ENCODE peak calls at places on chromosomes 1 and 21, in four cellular contexts. S, N, Z and F are unnamed samples.

GRCh38 chr1:56715161-56715560 is 70.0 kb downstream of the PRKAA2 start:
- DNase-seq in N (peak; percentile 35), Z (no peak), S (no peak), F (no peak)

GRCh38 chr1:15272009-15272781 is 25.2 kb downstream of the FHAD1 start:
- DNase-seq in N (peak; percentile 24), Z (peak; percentile 81), S (peak; percentile 65), F (peak; percentile 71)

GRCh38 chr21:27291006-27291405 is 324.1 kb upstream of the ADAMTS5 start:
- DNase-seq in N (no peak), Z (no peak), S (no peak), F (no peak)

GRCh38 chr21:21018841-21019240 is 20.6 kb downstream of the NCAM2 start:
- DNase-seq in S (no peak), Z (no peak), N (no peak), F (no peak)

GRCh38 chr1:224635356-224635755 is 19.2 kb downstream of the CNIH3 start:
- DNase-seq in S (no peak), N (no peak), Z (peak; percentile 69), F (peak; percentile 84)

GRCh38 chr1:54857741-54858665 is 29.0 kb downstream of the DHCR24 start:
- DNase-seq in Z (peak; percentile 52), S (no peak), N (peak; percentile 68), F (peak; percentile 86)

GRCh38 chr1:20322825-20323612 is 32.3 kb downstream of the VWA5B1 start:
- DNase-seq in Z (peak; percentile 14), N (no peak), S (no peak), F (peak; percentile 95)

GRCh38 chr1:9580942-9581341 is 7.8 kb upstream of the TMEM201 start:
- DNase-seq in N (no peak), Z (no peak), S (no peak), F (no peak)

GRCh38 chr1:48203287-48203900 is 19.1 kb upstream of the SLC5A9 start:
- DNase-seq in N (no peak), S (peak; percentile 44), Z (peak; percentile 44), F (peak; percentile 50)

GRCh38 chr1:2194319-2194897 is at the start of gene FAAP20:
- DNase-seq in S (peak; percentile 69), Z (peak; percentile 69), N (no peak), F (peak; percentile 54)

GRCh38 chr1:40130892-40131291 is 30.3 kb upstream of the RLF start:
- DNase-seq in S (no peak), N (no peak), Z (no peak), F (no peak)

GRCh38 chr1:51898090-51898734 is 19.7 kb upstream of the NRDC start:
- DNase-seq in N (no peak), S (no peak), Z (peak; percentile 89), F (peak; percentile 93)

GRCh38 chr1:110944806-110945205 is 18.9 kb downstream of the LRIF1 start:
- DNase-seq in Z (no peak), S (no peak), N (no peak), F (no peak)

GRCh38 chr1:190540366-190540765 is 62.7 kb upstream of the BRINP3 start:
- DNase-seq in S (no peak), Z (no peak), N (no peak), F (no peak)

GRCh38 chr1:20325407-20325737 is 34.7 kb downstream of the VWA5B1 start:
- DNase-seq in N (no peak), S (no peak), Z (no peak), F (no peak)

GRCh38 chr21:38955495-38955894 is 149.8 kb downstream of the ETS2 start:
- DNase-seq in S (no peak), Z (peak; percentile 42), N (peak; percentile 59), F (peak; percentile 86)

DNA sequence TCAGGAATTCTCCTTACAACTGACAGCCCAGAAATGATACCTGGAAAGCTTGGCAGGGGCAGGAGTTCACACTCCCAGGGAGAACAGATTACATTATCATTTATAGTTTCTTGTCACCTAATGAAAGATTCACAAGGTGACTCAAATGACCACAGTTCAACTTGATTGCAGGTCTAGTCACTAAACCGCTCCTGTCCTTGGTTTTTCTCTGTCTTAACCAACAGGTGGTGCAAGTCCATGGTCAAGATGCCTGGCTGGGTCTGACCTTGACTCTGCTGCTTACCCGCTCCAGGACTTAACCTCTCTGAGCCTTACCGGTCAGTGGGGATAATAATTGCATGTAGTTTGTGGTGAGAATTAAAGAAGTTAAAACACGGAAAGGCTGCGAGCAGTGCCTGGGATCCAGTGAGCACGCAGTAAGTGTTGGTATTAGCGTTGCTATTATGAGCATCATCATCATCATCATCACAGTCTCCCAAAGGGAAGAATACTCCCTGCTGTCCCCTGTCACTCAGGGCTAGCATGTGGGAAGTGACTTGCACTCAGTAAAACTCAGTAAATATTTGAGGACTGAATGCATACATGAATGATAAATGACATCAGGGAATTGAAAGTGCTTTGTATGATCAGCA is 125.4 kb upstream of the CD34 start:
- DNase-seq in Z (peak; percentile 42), N (no peak), S (no peak), F (peak; percentile 30)
- TF ChIP-seq CTCF in Z (peak; percentile 32), N (peak; percentile 54), S (no peak), F (peak; percentile 22)

GRCh38 chr1:26164036-26164927 is 4.5 kb downstream of the C1orf232 start:
- DNase-seq in S (peak; percentile 78), Z (peak; percentile 33), N (no peak), F (peak; percentile 9)
- TF ChIP-seq CTCF in S (peak; percentile 80), Z (no peak), N (peak; percentile 31), F (no peak)

GRCh38 chr1:109089242-109090015 is 1.1 kb upstream of the TMEM167B start:
- DNase-seq in N (no peak), S (peak; percentile 72), Z (peak; percentile 77), F (peak; percentile 57)
- TF ChIP-seq CTCF in N (peak; percentile 83), S (peak; percentile 57), Z (peak; percentile 68), F (peak; percentile 34)

GRCh38 chr21:32137266-32137665 is 141.6 kb downstream of the MIS18A start:
- DNase-seq in N (no peak), S (no peak), Z (no peak), F (no peak)

GRCh38 chr21:32134441-32135159 is 144.2 kb downstream of the MIS18A start:
- DNase-seq in S (no peak), N (no peak), Z (no peak), F (no peak)

GRCh38 chr21:32132911-32133310 is 145.9 kb downstream of the MIS18A start:
- DNase-seq in S (no peak), N (no peak), Z (no peak), F (no peak)

GRCh38 chr21:32136546-32136945 is 142.3 kb downstream of the MIS18A start:
- DNase-seq in Z (no peak), N (no peak), S (no peak), F (no peak)

DNA sequence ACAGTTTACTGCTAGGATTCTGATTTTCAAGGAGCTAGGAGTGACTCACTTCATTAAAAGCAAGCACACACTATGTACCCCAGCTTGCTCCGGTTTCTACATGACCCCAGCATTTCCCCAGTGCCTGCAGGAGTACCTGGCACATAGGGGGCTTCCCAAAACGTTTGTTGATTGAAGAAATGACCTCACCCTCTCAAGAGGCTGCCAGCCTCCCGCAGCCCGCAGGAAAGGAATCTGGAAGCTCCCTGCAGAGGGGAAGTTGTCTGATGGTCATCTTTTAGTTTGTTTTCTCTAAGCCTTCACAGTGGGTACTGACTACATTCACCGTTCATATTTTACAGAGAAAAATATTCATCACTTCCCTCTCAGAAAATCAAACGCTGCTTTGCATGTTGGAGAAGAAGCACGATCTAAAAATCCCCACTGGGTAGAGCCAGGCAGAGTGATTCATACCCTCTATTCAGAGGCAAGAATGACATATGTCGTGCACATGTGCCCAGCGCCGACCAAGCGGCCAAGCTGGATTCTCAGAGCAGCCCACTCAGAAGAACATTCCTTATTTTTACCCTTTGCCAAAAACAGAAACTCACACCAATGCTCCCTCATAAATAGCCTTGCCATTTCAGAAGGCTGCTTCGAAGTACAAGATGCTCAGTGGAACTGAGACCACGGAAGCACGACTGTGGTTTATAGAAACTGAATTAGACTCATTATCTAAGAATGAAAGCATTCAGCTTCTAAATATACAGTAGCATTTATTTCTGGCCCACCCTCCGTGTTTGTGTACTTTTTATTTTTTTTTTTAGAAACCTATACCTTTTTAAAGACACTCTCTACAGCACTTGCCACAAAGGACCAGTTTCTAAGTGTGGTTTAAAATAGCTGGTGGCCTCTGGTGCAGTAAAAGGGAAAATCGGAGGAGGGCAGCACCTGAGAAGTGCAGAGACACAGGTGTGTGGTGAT is 143.2 kb downstream of the MIS18A start:
- DNase-seq in N (no peak), Z (no peak), S (no peak), F (peak; percentile 70)
- TF ChIP-seq CTCF in N (no peak), Z (no peak), S (no peak), F (no peak)

GRCh38 chr1:219173758-219174671 is at the start of gene LYPLAL1:
- DNase-seq in S (peak; percentile 89), N (no peak), Z (peak; percentile 93), F (peak; percentile 86)
- TF ChIP-seq CTCF in S (no peak), N (no peak), Z (no peak), F (no peak)